ENCODE peak calls at places on chromosomes 11 and 22, in seven cellular contexts. Q is RWPE2, J is tibial artery, I is cardiac muscle cell, L is heart right ventricle, O is PC-3, M is left ventricle myocardium inferior. D is an unnamed sample.

GRCh38 chr11:124276081-124276480 is 19.9 kb downstream of the OR8G5 start:
- DNase-seq in Q (no peak), J (no peak), I (peak; percentile 66), L (no peak), M (no peak), O (peak; percentile 43), D (no peak)

GRCh38 chr11:93484716-93485115 is 58.5 kb downstream of the SMCO4 start:
- DNase-seq in J (no peak), I (peak; percentile 44), M (no peak), L (no peak), Q (no peak), O (no peak), D (no peak)

GRCh38 chr11:134244593-134244992 is 8.6 kb downstream of the THYN1 start:
- DNase-seq in M (no peak), L (no peak), I (peak; percentile 34), Q (no peak), O (peak; percentile 48), J (no peak), D (no peak)

GRCh38 chr11:45379162-45379863 is 93.2 kb upstream of the SYT13 start:
- DNase-seq in M (no peak), O (no peak), I (no peak), J (no peak), Q (no peak), L (no peak), D (no peak)

GRCh38 chr11:33753304-33753703 is 17.1 kb upstream of the CD59 start:
- DNase-seq in J (no peak), O (peak; percentile 21), I (peak; percentile 52), M (no peak), Q (no peak), L (no peak), D (peak; percentile 59)

GRCh38 chr11:74773481-74773880 is 24.8 kb downstream of the RNF169 start:
- DNase-seq in J (no peak), I (no peak), Q (no peak), O (no peak), L (no peak), M (no peak), D (no peak)

GRCh38 chr11:92122561-92122960 is 102.1 kb upstream of the FAT3 start:
- DNase-seq in L (no peak), O (peak; percentile 21), J (no peak), M (no peak), I (no peak), Q (no peak), D (no peak)

GRCh38 chr22:40668611-40669390 is 10.5 kb upstream of the MCHR1 start:
- DNase-seq in O (peak; percentile 55), Q (no peak), J (no peak), M (no peak), L (no peak), I (peak; percentile 92), D (no peak)

GRCh38 chr22:25764270-25765015 is 22.5 kb downstream of the MYO18B start:
- DNase-seq in M (no peak), I (no peak), O (no peak), Q (no peak), J (no peak), L (no peak), D (no peak)

GRCh38 chr11:77151804-77152513 is 23.9 kb downstream of the MYO7A start:
- DNase-seq in J (no peak), M (no peak), L (no peak), I (peak; percentile 70), Q (no peak), O (no peak), D (no peak)

GRCh38 chr22:37777122-37777687 is 30.5 kb upstream of the GCAT start:
- DNase-seq in I (peak; percentile 59), L (peak; percentile 40), Q (peak; percentile 91), J (peak; percentile 75), O (peak; percentile 96), M (no peak), D (no peak)

GRCh38 chr22:31244044-31244942 is 32.2 kb downstream of the LIMK2 start:
- DNase-seq in L (no peak), M (no peak), J (peak; percentile 71), Q (no peak), O (peak; percentile 68), I (peak; percentile 80), D (no peak)

GRCh38 chr11:113014731-113015455 is 53.7 kb downstream of the NCAM1 start:
- DNase-seq in M (peak; percentile 71), L (peak; percentile 70), Q (no peak), J (no peak), O (no peak), I (peak; percentile 37), D (peak; percentile 84)

GRCh38 chr22:26732284-26732683 is 74.9 kb downstream of the MIAT start:
- DNase-seq in O (no peak), L (no peak), M (no peak), Q (no peak), J (no peak), I (no peak), D (no peak)

GRCh38 chr22:46150615-46151423 is 493 bp downstream of the PPARA start:
- DNase-seq in I (peak; percentile 8), O (no peak), L (peak; percentile 59), M (no peak), Q (no peak), J (peak; percentile 73), D (no peak)

GRCh38 chr22:39906207-39906606 is 5.3 kb downstream of the GRAP2 start:
- DNase-seq in M (no peak), Q (no peak), L (no peak), I (no peak), O (no peak), J (no peak), D (no peak)

GRCh38 chr11:106473089-106473722 is 395.7 kb downstream of the AASDHPPT start:
- DNase-seq in L (no peak), O (peak; percentile 90), I (peak; percentile 51), Q (no peak), M (no peak), J (no peak), D (no peak)

GRCh38 chr11:99693941-99694492 is 673.3 kb downstream of the CNTN5 start:
- DNase-seq in J (no peak), I (peak; percentile 83), O (peak; percentile 88), L (no peak), Q (no peak), M (no peak), D (no peak)

GRCh38 chr11:130269544-130269943 is 45.2 kb downstream of the ZBTB44 start:
- DNase-seq in J (no peak), O (no peak), I (peak; percentile 26), M (no peak), Q (no peak), L (no peak), D (no peak)

GRCh38 chr22:30381250-30381649 is 6.0 kb downstream of the RNF215 start:
- DNase-seq in M (no peak), Q (no peak), O (no peak), I (no peak), L (no peak), J (no peak), D (no peak)

GRCh38 chr22:30940655-30941362 is 27.8 kb downstream of the MORC2 start:
- DNase-seq in O (no peak), J (no peak), M (no peak), Q (no peak), L (no peak), I (no peak), D (no peak)

GRCh38 chr22:44532466-44533025 is 34.5 kb upstream of the RTL6 start:
- DNase-seq in Q (no peak), O (peak; percentile 7), L (no peak), I (no peak), M (no peak), J (no peak), D (no peak)

GRCh38 chr22:28237783-28238182 is 318.7 kb upstream of the PITPNB start:
- DNase-seq in I (no peak), Q (no peak), M (no peak), J (no peak), L (no peak), O (no peak), D (no peak)

GRCh38 chr11:111370902-111371578 is 8.0 kb downstream of the POU2AF1 start:
- DNase-seq in I (no peak), O (no peak), J (no peak), L (no peak), Q (no peak), M (no peak), D (no peak)
- H3K4me1 ChIP-seq in I (no peaks in the 10 kb centered on the region), O (no peaks in the 10 kb centered on the region), J (no peaks in the 10 kb centered on the region), L (no peaks in the 10 kb centered on the region), Q (no peaks in the 10 kb centered on the region), M (no peaks in the 10 kb centered on the region), D (no peaks in the 10 kb centered on the region)

GRCh38 chr11:64616817-64617216 is 25.8 kb downstream of the SLC22A12 start:
- DNase-seq in M (no peak), Q (no peak), O (no peak), I (no peak), L (no peak), J (no peak), D (no peak)
- H3K4me1 ChIP-seq in M (peaks cover 10% of the 10 kb centered on the region), Q (no peaks in the 10 kb centered on the region), O (no peaks in the 10 kb centered on the region), I (peaks cover 9% of the 10 kb centered on the region), L (peaks cover 20% of the 10 kb centered on the region), J (no peaks in the 10 kb centered on the region), D (peaks cover 21% of the 10 kb centered on the region)

GRCh38 chr22:42090596-42091445 is at the start of gene NDUFA6:
- DNase-seq in L (peak; percentile 98), J (peak; percentile 99), O (peak; percentile 98), M (peak; percentile 98), I (peak; percentile 99), Q (peak; percentile 98), D (peak; percentile 99)

GRCh38 chr22:42086051-42086450 is 4.5 kb downstream of the NDUFA6 start:
- DNase-seq in L (no peak), I (no peak), M (no peak), J (no peak), O (no peak), Q (no peak), D (no peak)

DNA sequence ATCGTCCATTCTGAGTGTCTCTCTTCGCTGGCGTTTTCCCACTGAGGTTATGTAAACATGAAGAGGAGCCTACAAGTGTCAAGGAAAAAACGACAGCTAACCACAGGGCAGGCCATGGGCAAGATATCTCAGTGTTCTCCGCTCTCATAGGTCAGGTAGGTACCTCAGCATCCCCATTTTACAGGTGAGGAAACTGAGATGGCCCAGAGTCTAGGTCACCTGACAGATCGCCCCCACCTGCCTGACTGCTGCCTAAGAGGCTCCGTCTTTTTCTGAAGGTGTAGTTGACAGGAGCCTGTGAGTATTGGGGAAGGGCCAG is 833 bp upstream of the NDUFA6 start:
- DNase-seq in L (no peak), J (no peak), M (no peak), I (no peak), O (no peak), Q (no peak), D (no peak)
- H3K4me1 ChIP-seq in L (peaks cover 40% of the 10 kb centered on the region), J (peaks cover 15% of the 10 kb centered on the region), M (peaks cover 51% of the 10 kb centered on the region), I (peaks cover 5% of the 10 kb centered on the region), O (peaks cover 9% of the 10 kb centered on the region), Q (no peaks in the 10 kb centered on the region), D (peaks cover 30% of the 10 kb centered on the region)

DNA sequence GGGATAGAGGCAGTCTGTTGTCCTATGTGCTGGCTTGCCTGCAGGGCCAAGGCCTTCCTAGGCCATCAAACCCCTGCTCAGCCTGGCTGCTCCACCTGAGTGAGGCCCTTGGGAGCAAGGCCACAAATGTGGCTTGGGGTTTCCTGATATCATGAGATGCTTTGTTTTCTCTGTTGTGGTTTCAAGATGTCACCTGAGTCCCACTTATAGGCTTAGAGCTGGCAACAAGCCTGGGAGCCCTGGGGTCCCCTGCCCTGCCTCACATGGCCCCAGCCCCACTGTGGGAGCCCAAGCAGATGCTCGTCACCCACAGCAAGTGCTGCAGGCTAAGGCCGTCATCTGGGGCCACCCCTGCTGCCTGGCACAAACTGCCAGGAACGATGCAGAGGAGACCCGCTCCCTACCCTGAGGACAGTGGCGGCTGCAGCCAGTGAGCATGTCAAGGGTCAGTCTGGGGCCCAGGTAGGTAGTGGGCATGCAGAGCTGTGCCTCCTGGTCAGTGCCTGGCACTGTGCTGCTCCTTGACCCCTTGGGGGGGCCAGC is 75.4 kb upstream of the KCNQ1OT1 start:
- DNase-seq in J (peak; percentile 28), I (no peak), L (no peak), M (no peak), O (no peak), Q (no peak), D (peak; percentile 5)
- H3K4me1 ChIP-seq in J (peaks cover 34% of the 10 kb centered on the region), I (peaks cover 40% of the 10 kb centered on the region), L (peaks cover 29% of the 10 kb centered on the region), M (peaks cover 35% of the 10 kb centered on the region), O (peaks cover 25% of the 10 kb centered on the region), Q (peaks cover 28% of the 10 kb centered on the region), D (peaks cover 27% of the 10 kb centered on the region)

D was measured in heart left ventricle.